ENCODE peak calls at places on chromosomes 5 and 9, in nine cellular contexts. P is SK-N-SH, I is IMR-90, S is neural progenitor cell, B is K562, L is neuronal stem cell, T is mammary epithelial cell, W is GM23248, E is PC-3. H is an unnamed sample. For H3K4me1, the result is how much of the 10 kb centered on the place peaks cover.

GRCh38 chr5:34660444-34660843 is 4.3 kb downstream of the RAI14 start:
- DNase-seq in L (no peak), W (peak), I (peak), B (peak), E (peak), S (no peak), P (no peak), T (no peak), H (peak)

GRCh38 chr9:110573305-110573704 is 6.2 kb downstream of the SVEP1 start:
- DNase-seq in W (no peak), S (no peak), I (no peak), L (no peak), T (no peak), P (no peak), E (no peak), B (no peak), H (no peak)

GRCh38 chr9:93128715-93129224 is 5.3 kb downstream of the NINJ1 start:
- DNase-seq in S (no peak), P (no peak), W (no peak), T (no peak), E (no peak), L (no peak), B (no peak), I (no peak), H (no peak)

GRCh38 chr5:131709043-131709442 is 74.0 kb upstream of the RAPGEF6 start:
- DNase-seq in E (no peak), I (no peak), L (no peak), W (no peak), B (no peak), S (no peak), P (no peak), T (no peak), H (no peak)

GRCh38 chr5:35246928-35247644 is 16.8 kb upstream of the PRLR start:
- DNase-seq in L (no peak), S (no peak), W (peak), E (peak), P (no peak), T (no peak), I (no peak), B (no peak), H (no peak)

GRCh38 chr5:72451771-72452505 is 55.3 kb downstream of the ZNF366 start:
- DNase-seq in W (peak), P (peak), S (peak), T (no peak), I (peak), L (no peak), E (peak), B (no peak), H (peak)

GRCh38 chr5:139481122-139481533 is 1.4 kb downstream of the STING1 start:
- DNase-seq in B (peak), S (no peak), L (no peak), E (no peak), W (peak), T (no peak), I (no peak), P (peak), H (no peak)

GRCh38 chr5:1167361-1167727 is 34.1 kb upstream of the SLC6A19 start:
- DNase-seq in S (no peak), I (no peak), P (no peak), B (no peak), W (no peak), L (no peak), E (no peak), T (no peak), H (no peak)

GRCh38 chr9:74293479-74293878 is 203.7 kb upstream of the RORB start:
- DNase-seq in B (no peak), L (no peak), P (no peak), I (no peak), W (no peak), E (no peak), T (no peak), S (no peak), H (no peak)

GRCh38 chr9:130186839-130187522 is 14.8 kb downstream of the NCS1 start:
- DNase-seq in I (peak), P (peak), B (peak), W (peak), E (peak), S (peak), L (no peak), T (peak), H (peak)

GRCh38 chr9:16100596-16101091 is 547.8 kb downstream of the CCDC171 start:
- DNase-seq in T (no peak), E (no peak), W (no peak), L (no peak), I (peak), S (peak), B (no peak), P (no peak), H (no peak)

GRCh38 chr5:168984135-168984675 is 316.7 kb downstream of the SLIT3 start:
- DNase-seq in I (no peak), W (no peak), T (no peak), S (no peak), P (no peak), L (no peak), B (no peak), E (no peak), H (no peak)

GRCh38 chr5:172624083-172624995 is 16.7 kb upstream of the NEURL1B start:
- DNase-seq in I (no peak), P (no peak), W (no peak), S (no peak), E (no peak), L (no peak), B (no peak), T (no peak), H (no peak)

GRCh38 chr5:80082221-80082620 is 47.1 kb downstream of the THBS4 start:
- DNase-seq in W (no peak), E (no peak), L (no peak), I (no peak), S (no peak), P (no peak), B (no peak), T (no peak), H (no peak)

GRCh38 chr9:73133921-73134407 is 17.7 kb upstream of the ANXA1 start:
- DNase-seq in W (peak), S (no peak), T (peak), P (no peak), B (no peak), L (no peak), E (peak), I (no peak), H (peak)

GRCh38 chr5:65172486-65173129 is 309.1 kb downstream of the ADAMTS6 start:
- DNase-seq in W (peak), T (peak), E (no peak), S (no peak), I (peak), P (no peak), L (no peak), B (no peak), H (no peak)

GRCh38 chr5:24065786-24066185 is 558.4 kb downstream of the PRDM9 start:
- DNase-seq in L (no peak), B (no peak), E (peak), I (no peak), W (peak), P (no peak), S (no peak), T (peak), H (no peak)

GRCh38 chr5:151047814-151048425 is 27.5 kb downstream of the GPX3 start:
- DNase-seq in L (no peak), T (no peak), B (peak), P (peak), E (peak), S (peak), W (peak), I (no peak), H (peak)

GRCh38 chr9:83508072-83508471 is 30.1 kb downstream of the FRMD3 start:
- DNase-seq in S (no peak), P (no peak), I (no peak), E (no peak), W (no peak), B (no peak), L (no peak), T (no peak), H (no peak)

DNA sequence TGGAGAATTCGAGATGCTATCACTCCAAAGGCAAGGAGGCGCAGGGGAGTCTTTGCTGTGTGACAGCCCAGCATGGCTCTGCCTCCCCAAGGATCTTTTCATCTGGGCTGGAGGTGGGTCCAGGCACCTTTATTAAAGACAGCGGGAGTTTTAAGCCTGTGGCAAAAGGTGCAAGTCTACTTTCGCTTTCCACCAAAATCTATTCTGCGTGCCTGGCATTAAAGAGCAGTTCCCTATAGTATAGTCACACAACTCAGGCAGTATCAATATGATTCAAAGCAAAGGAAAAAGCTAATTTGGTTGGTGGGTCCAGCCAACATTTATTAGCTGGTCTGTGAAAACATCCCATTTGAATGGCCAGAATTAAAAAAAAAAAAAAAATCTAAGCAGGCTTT is 398.7 kb downstream of the EBF1 start:
- DNase-seq in E (no peak), I (no peak), L (no peak), P (no peak), W (no peak), T (no peak), B (no peak), S (peak), H (peak)
- H3K9ac ChIP-seq in E (no peak), I (no peak), L (no peak), P (peak), W (peak), T (no peak), B (no peak), S (no peak), H (peak)

GRCh38 chr5:17429353-17429752 is 68.7 kb upstream of the TAF11L2 start:
- DNase-seq in E (no peak), S (no peak), I (no peak), W (no peak), P (no peak), L (no peak), B (no peak), T (peak), H (no peak)

GRCh38 chr5:17424674-17425073 is 73.4 kb upstream of the TAF11L2 start:
- DNase-seq in T (no peak), W (no peak), P (no peak), B (no peak), I (no peak), S (no peak), E (no peak), L (no peak), H (no peak)

GRCh38 chr5:17428176-17428800 is 69.7 kb upstream of the TAF11L2 start:
- DNase-seq in P (no peak), S (no peak), B (no peak), W (no peak), E (no peak), L (no peak), T (no peak), I (no peak), H (no peak)

GRCh38 chr5:17425385-17426070 is 72.5 kb upstream of the TAF11L2 start:
- DNase-seq in P (no peak), W (no peak), B (no peak), E (no peak), I (no peak), L (no peak), T (no peak), S (no peak), H (no peak)

GRCh38 chr5:17426104-17426739 is 71.8 kb upstream of the TAF11L2 start:
- DNase-seq in L (no peak), S (no peak), W (no peak), T (no peak), P (no peak), I (no peak), E (no peak), B (no peak), H (no peak)
- H3K4me1 ChIP-seq in L (under half), S (under half), W (under half), T (under half), P (under half), I (under half), E (under half), B (under half), H (under half)

GRCh38 chr9:38690574-38690973 is 29.4 kb downstream of the FAM240B start:
- DNase-seq in P (no peak), B (no peak), E (no peak), S (no peak), W (no peak), T (no peak), L (no peak), I (no peak), H (no peak)
- H3K9ac ChIP-seq in P (no peak), B (no peak), E (no peak), S (no peak), W (no peak), T (no peak), L (no peak), I (no peak), H (no peak)

GRCh38 chr9:109286981-109287380 is 33.9 kb downstream of the EPB41L4B start:
- DNase-seq in I (peak), T (no peak), S (no peak), B (peak), E (no peak), W (peak), P (no peak), L (no peak), H (peak)
- H3K4me1 ChIP-seq in I (under half), T (under half), S (under half), B (under half), E (under half), W (under half), P (under half), L (under half), H (under half)

GRCh38 chr5:143207563-143208364 is 195.7 kb downstream of the NR3C1 start:
- DNase-seq in B (peak), I (peak), S (no peak), W (no peak), T (no peak), E (no peak), L (no peak), P (no peak), H (no peak)
- H3K9ac ChIP-seq in B (peak), I (no peak), S (no peak), W (no peak), T (no peak), E (no peak), L (no peak), P (no peak), H (peak)

GRCh38 chr5:109694451-109694891 is 4.7 kb downstream of the MAN2A1 start:
- DNase-seq in W (peak), T (peak), B (no peak), E (peak), L (no peak), I (peak), S (no peak), P (no peak), H (peak)
- H3K4me1 ChIP-seq in W (under half), T (under half), B (under half), E (under half), L (under half), I (under half), S (under half), P (under half), H (under half)

GRCh38 chr9:27369591-27369990 is 72.6 kb upstream of the EQTN start:
- DNase-seq in B (no peak), L (no peak), T (no peak), S (no peak), I (no peak), W (no peak), P (no peak), E (no peak), H (no peak)
- H3K9ac ChIP-seq in B (no peak), L (no peak), T (no peak), S (no peak), I (no peak), W (no peak), P (no peak), E (no peak), H (no peak)

GRCh38 chr9:95075700-95076099 is 241.8 kb downstream of the FANCC start:
- DNase-seq in T (no peak), S (no peak), P (no peak), L (no peak), I (no peak), B (no peak), E (no peak), W (no peak), H (no peak)

GRCh38 chr9:95077766-95078382 is 239.6 kb downstream of the FANCC start:
- DNase-seq in P (no peak), W (no peak), L (no peak), B (no peak), E (no peak), S (no peak), I (no peak), T (no peak), H (no peak)

GRCh38 chr9:95078516-95078915 is 239.0 kb downstream of the FANCC start:
- DNase-seq in T (no peak), P (no peak), B (no peak), W (no peak), S (no peak), I (no peak), E (no peak), L (no peak), H (no peak)

GRCh38 chr9:95077053-95077765 is 240.3 kb downstream of the FANCC start:
- DNase-seq in B (no peak), L (no peak), I (no peak), E (no peak), P (no peak), W (no peak), T (no peak), S (no peak), H (no peak)

GRCh38 chr9:95076696-95077052 is 240.8 kb downstream of the FANCC start:
- DNase-seq in W (no peak), B (no peak), L (no peak), I (no peak), E (no peak), P (no peak), T (no peak), S (no peak), H (no peak)
- H3K4me1 ChIP-seq in W (under half), B (under half), L (under half), I (under half), E (under half), P (under half), T (under half), S (under half), H (under half)

H was measured in adipocyte.